ENCODE peak calls at places on chromosomes 4 and X, in four cellular contexts. E is fibroblast of lung, X is trophoblast cell, P is neuronal stem cell. G is an unnamed sample. For H3K9me3 and H3K27me3, the result is how much of the 10 kb centered on the place peaks cover.

GRCh38 chr4:3749081-3749480 is 17.1 kb upstream of the ADRA2C start:
- DNase-seq in E (no peak), X (no peak), P (no peak), G (no peak)

GRCh38 chrX:30183554-30183953 is 31.8 kb upstream of the MAGEB2 start:
- DNase-seq in E (peak), X (no peak), P (no peak), G (no peak)

GRCh38 chr4:146124023-146124680 is 51.4 kb upstream of the LSM6 start:
- DNase-seq in E (no peak), X (no peak), P (no peak), G (no peak)

GRCh38 chrX:140507982-140508305 is 3.1 kb upstream of the SOX3 start:
- DNase-seq in E (no peak), X (no peak), P (peak), G (no peak)

GRCh38 chr4:29278580-29278979 is 1441.6 kb upstream of the PCDH7 start:
- DNase-seq in E (peak), X (no peak), P (no peak), G (peak)

GRCh38 chr4:48315728-48316630 is 25.4 kb upstream of the SLAIN2 start:
- DNase-seq in E (peak), X (peak), P (peak), G (peak)

GRCh38 chr4:59223292-59223941 is 1976.7 kb upstream of the ADGRL3 start:
- DNase-seq in E (no peak), X (no peak), P (no peak), G (no peak)

GRCh38 chr4:140331245-140331644 is 42.2 kb upstream of the SCOC start:
- DNase-seq in E (no peak), X (no peak), P (no peak), G (no peak)

GRCh38 chrX:136291824-136292223 is 8.9 kb upstream of the ADGRG4 start:
- DNase-seq in E (no peak), X (no peak), P (no peak), G (no peak)

GRCh38 chr4:48944659-48945290 is 38.2 kb upstream of the OCIAD2 start:
- DNase-seq in E (no peak), X (no peak), P (no peak), G (no peak)

GRCh38 chr4:6509587-6509986 is 37.2 kb upstream of the PPP2R2C start:
- DNase-seq in E (no peak), X (no peak), P (no peak), G (no peak)

GRCh38 chrX:107729558-107730297 is 45.9 kb downstream of the TSC22D3 start:
- DNase-seq in E (no peak), X (no peak), P (no peak), G (no peak)

GRCh38 chr4:118865091-118865708 is 23.5 kb upstream of the SYNPO2 start:
- DNase-seq in E (peak), X (peak), P (peak), G (no peak)

GRCh38 chr4:77190053-77190452 is 33.0 kb downstream of the CCNG2 start:
- DNase-seq in E (no peak), X (peak), P (no peak), G (no peak)

GRCh38 chr4:54586343-54586953 is 71.3 kb upstream of the KIT start:
- DNase-seq in E (peak), X (no peak), P (no peak), G (peak)

GRCh38 chrX:45295587-45295986 is 94.9 kb upstream of the DIPK2B start:
- DNase-seq in E (peak), X (no peak), P (no peak), G (no peak)

GRCh38 chr4:80484707-80485106 is 149.2 kb downstream of the CFAP299 start:
- DNase-seq in E (no peak), X (no peak), P (no peak), G (no peak)

GRCh38 chr4:161320377-161320776 is 843.4 kb downstream of the FSTL5 start:
- DNase-seq in E (peak), X (peak), P (peak), G (no peak)

GRCh38 chrX:140439455-140439854 is 65.4 kb downstream of the SOX3 start:
- DNase-seq in E (no peak), X (no peak), P (peak), G (no peak)

GRCh38 chr4:15864771-15865566 is 73.6 kb downstream of the FGFBP1 start:
- DNase-seq in E (no peak), X (no peak), P (no peak), G (no peak)

GRCh38 chr4:158161561-158162354 is 11.1 kb downstream of the GASK1B start:
- DNase-seq in E (peak), X (peak), P (no peak), G (no peak)

GRCh38 chr4:107261241-107261874 is 225.2 kb upstream of the DKK2 start:
- DNase-seq in E (no peak), X (no peak), P (no peak), G (no peak)

GRCh38 chr4:6472008-6472386 is 417 bp downstream of the PPP2R2C start:
- DNase-seq in E (no peak), X (no peak), P (no peak), G (no peak)

GRCh38 chrX:34528081-34528480 is 129.0 kb downstream of the TMEM47 start:
- DNase-seq in E (no peak), X (no peak), P (no peak), G (no peak)

GRCh38 chr4:24137963-24138601 is 248.2 kb upstream of the PPARGC1A start:
- DNase-seq in E (peak), X (no peak), P (no peak), G (no peak)

GRCh38 chrX:13007519-13008188 is 32.7 kb downstream of the TMSB4X start:
- DNase-seq in E (peak), X (no peak), P (no peak), G (no peak)

GRCh38 chr4:98601719-98602118 is 56.7 kb downstream of the TSPAN5 start:
- DNase-seq in E (no peak), X (no peak), P (no peak), G (no peak)

GRCh38 chr4:70657326-70657725 is 9.0 kb downstream of the JCHAIN start:
- DNase-seq in E (no peak), X (no peak), P (no peak), G (no peak)

GRCh38 chr4:47075919-47076318 is 44.6 kb downstream of the GABRB1 start:
- DNase-seq in E (no peak), X (no peak), P (no peak), G (no peak)

GRCh38 chr4:137253949-137254348 is 278.3 kb downstream of the PCDH18 start:
- DNase-seq in E (peak), X (no peak), P (no peak), G (peak)

GRCh38 chr4:89203902-89204301 is 92.6 kb downstream of the TIGD2 start:
- DNase-seq in E (no peak), X (no peak), P (no peak), G (no peak)

GRCh38 chr4:183362916-183363542 is 40.8 kb upstream of the CLDN24 start:
- DNase-seq in E (no peak), X (no peak), P (no peak), G (no peak)

GRCh38 chr4:75886104-75886503 is 16.1 kb downstream of the PPEF2 start:
- DNase-seq in E (no peak), X (no peak), P (no peak), G (no peak)

GRCh38 chr4:152709675-152710438 is 30.1 kb upstream of the TMEM154 start:
- DNase-seq in E (no peak), X (peak), P (no peak), G (no peak)

GRCh38 chr4:163492951-163493504 is 1.5 kb upstream of the TMA16 start:
- DNase-seq in E (no peak), X (no peak), P (no peak), G (no peak)

GRCh38 chr4:112648263-112649054 is 11.5 kb downstream of the LARP7 start:
- DNase-seq in E (no peak), X (no peak), P (no peak), G (no peak)

GRCh38 chrX:78506248-78506647 is 152.9 kb downstream of the RTL3 start:
- DNase-seq in E (no peak), X (no peak), P (no peak), G (no peak)
- H3K9me3 ChIP-seq in E (under half), X (under half), P (under half), G (under half)

GRCh38 chr4:40201898-40202297 is 5.1 kb downstream of the RHOH start:
- DNase-seq in E (no peak), X (no peak), P (no peak), G (no peak)

GRCh38 chr4:40204507-40205258 is 7.9 kb downstream of the RHOH start:
- DNase-seq in E (no peak), X (no peak), P (no peak), G (no peak)

GRCh38 chr4:40206421-40206820 is 9.6 kb downstream of the RHOH start:
- DNase-seq in E (no peak), X (no peak), P (no peak), G (no peak)

GRCh38 chr4:40202474-40202873 is 5.6 kb downstream of the RHOH start:
- DNase-seq in E (no peak), X (no peak), P (no peak), G (no peak)

DNA sequence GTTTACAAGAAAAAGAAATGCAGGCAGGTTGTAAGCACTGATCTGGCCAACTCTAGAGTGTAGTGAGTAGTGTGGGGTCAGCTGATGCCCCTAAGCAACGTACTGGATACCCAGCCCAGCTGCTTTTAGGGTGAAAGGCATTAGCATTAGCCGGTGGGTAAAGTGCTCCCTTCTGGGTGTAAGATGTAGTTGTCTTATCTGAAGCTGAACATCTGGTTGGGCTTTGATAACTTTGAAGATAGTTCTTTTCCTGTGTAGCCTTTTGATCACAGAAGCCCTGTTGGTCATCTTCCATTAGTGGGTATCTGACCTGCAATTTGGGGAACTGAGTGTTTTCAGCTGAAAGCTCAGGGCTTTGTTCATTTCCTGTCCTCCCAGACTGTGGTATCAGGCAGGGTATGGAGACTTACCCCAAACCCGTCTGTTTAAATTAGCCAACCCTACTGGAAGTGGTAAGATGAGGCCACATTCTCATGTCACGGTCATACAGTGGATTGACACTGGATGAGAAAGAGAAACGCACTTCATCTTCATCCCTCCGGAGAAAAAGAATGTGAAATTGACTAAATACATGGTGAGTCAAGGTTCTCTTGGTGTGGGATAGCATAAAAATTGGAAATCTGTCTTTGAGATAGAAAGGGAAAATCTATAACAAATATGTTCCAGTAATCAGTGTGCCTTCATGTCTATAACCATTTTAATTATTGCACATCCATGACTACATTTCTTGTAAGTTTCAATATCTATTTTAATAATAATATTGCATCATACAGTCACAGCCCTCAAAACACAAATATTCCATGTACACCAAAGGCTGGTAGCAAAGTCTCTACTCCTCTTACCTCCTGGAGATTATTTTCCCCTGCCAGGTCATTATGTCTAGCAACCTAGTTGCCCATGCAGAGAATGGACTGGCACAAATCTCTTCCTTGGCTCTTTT is 8.7 kb downstream of the RHOH start:
- DNase-seq in E (no peak), X (no peak), P (no peak), G (no peak)
- H3K27ac ChIP-seq in E (no peak), X (no peak), P (no peak), G (no peak)

GRCh38 chrX:124346877-124347241 is 496 bp downstream of the SH2D1A start:
- DNase-seq in E (no peak), X (no peak), P (no peak), G (no peak)
- H3K27me3 ChIP-seq in E (under half), X (under half), P (under half), G (under half)

GRCh38 chrX:74104356-74105065 is 199.5 kb upstream of the ZCCHC13 start:
- DNase-seq in E (no peak), X (no peak), P (no peak), G (no peak)

GRCh38 chrX:74111245-74111644 is 192.7 kb upstream of the ZCCHC13 start:
- DNase-seq in E (no peak), X (no peak), P (no peak), G (no peak)

GRCh38 chrX:74107666-74108065 is 196.3 kb upstream of the ZCCHC13 start:
- DNase-seq in E (no peak), X (no peak), P (no peak), G (no peak)
- H3K9me3 ChIP-seq in E (under half), X (under half), P (under half), G (under half)

DNA sequence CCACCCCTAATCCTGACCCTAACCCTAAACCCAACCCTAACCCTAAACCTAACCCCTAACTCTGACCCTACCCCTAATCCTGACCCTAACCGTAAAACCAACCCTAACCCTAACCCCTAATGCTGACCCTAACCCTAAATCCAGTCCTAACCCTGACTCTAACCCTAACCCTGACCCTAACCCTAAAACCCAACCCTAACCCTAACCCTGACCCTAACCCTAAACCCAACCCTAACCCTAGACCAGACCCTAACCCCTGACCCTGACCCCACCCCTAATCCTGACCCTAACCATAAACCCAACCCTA is 708 bp upstream of the PCGF3 start:
- DNase-seq in E (no peak), X (no peak), P (no peak), G (no peak)
- H3K27ac ChIP-seq in E (no peak), X (no peak), P (no peak), G (no peak)

GRCh38 chr4:94345267-94345666 is 2.6 kb upstream of the HPGDS start:
- DNase-seq in E (no peak), X (no peak), P (no peak), G (no peak)
- H3K27me3 ChIP-seq in E (under half), X (under half), P (under half), G (under half)

GRCh38 chrX:82163701-82164100 is 961.8 kb downstream of the SH3BGRL start:
- DNase-seq in E (no peak), X (peak), P (no peak), G (no peak)
- H3K9me3 ChIP-seq in E (under half), X (under half), P (under half), G (under half)

GRCh38 chr4:73614468-73614867 is 5.8 kb downstream of the RASSF6 start:
- DNase-seq in E (no peak), X (no peak), P (no peak), G (no peak)
- H3K27ac ChIP-seq in E (no peak), X (no peak), P (no peak), G (no peak)

DNA sequence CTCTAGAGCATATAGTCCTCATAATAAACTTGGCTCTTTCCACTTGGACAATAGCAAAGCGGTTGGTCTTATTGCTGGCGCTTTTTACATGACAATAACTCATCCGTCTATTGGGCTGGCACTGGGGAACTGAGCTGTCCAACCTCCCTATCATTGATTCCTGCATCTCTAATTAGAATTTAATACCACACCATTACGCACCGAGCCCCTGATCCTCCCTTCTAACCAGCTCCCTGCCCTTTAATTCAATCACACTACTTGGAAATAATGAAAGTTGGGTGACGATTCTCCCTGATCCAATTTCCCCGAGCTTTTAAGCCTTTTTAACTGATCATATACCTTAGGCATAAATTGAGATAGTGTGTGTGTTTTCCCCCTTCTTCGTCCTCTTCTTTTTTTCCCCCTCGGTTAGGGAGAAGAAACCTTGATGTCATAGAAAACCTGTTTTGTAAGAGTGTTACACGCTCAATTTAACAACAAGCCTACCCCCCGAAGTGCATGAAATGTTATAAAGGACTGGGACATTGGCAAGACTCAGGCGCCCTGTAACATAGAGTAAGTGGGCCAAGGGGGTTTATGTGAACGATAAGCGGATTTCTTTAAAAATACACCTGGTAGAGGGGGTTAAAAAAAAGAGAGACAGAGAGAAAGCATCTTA is 392 bp upstream of the PHOX2B start:
- DNase-seq in E (no peak), X (no peak), P (peak), G (no peak)
- H3K27me3 ChIP-seq in E (half or more), X (half or more), P (half or more), G (half or more)